ENCODE peak calls at places on chromosomes 12 and 14, in five cellular contexts. Z, U, A, R and F are unnamed samples.

GRCh38 chr12:78192979-78193378 is 362.3 kb downstream of the NAV3 start:
- DNase-seq in U (no peak), R (no peak), Z (no peak), A (no peak), F (no peak)

GRCh38 chr14:54440037-54440436 is 1.1 kb downstream of the CNIH1 start:
- DNase-seq in R (no peak), Z (no peak), U (no peak), A (no peak), F (no peak)

GRCh38 chr14:33799705-33800269 is 151.1 kb downstream of the EGLN3 start:
- DNase-seq in R (no peak), Z (no peak), A (no peak), U (no peak), F (no peak)

GRCh38 chr12:131621701-131622421 is 89.0 kb upstream of the SFSWAP start:
- DNase-seq in U (peak), R (no peak), A (no peak), Z (no peak), F (no peak)

GRCh38 chr12:72296389-72296788 is 24.2 kb downstream of the TRHDE start:
- DNase-seq in U (no peak), A (no peak), R (peak), Z (no peak), F (no peak)

GRCh38 chr12:125070117-125070516 is 4.9 kb downstream of the AACS start:
- DNase-seq in U (peak), R (no peak), A (no peak), Z (no peak), F (no peak)

GRCh38 chr12:125065753-125066570 is 727 bp downstream of the AACS start:
- DNase-seq in Z (no peak), R (peak), A (no peak), U (no peak), F (peak)

GRCh38 chr14:104554608-104555401 is 24.8 kb upstream of the C14orf180 start:
- DNase-seq in Z (no peak), U (no peak), R (no peak), A (no peak), F (no peak)

GRCh38 chr12:90729741-90730140 is 225.2 kb downstream of the CCER1 start:
- DNase-seq in U (no peak), A (no peak), Z (no peak), R (no peak), F (no peak)

GRCh38 chr14:56144176-56144575 is 26.0 kb downstream of the PELI2 start:
- DNase-seq in U (no peak), R (no peak), Z (no peak), A (no peak), F (no peak)

GRCh38 chr14:83575301-83575700 is 1954.6 kb upstream of the FLRT2 start:
- DNase-seq in Z (no peak), R (no peak), A (no peak), U (no peak), F (no peak)

GRCh38 chr12:129911437-129912049 is 7.7 kb upstream of the TMEM132D start:
- DNase-seq in R (peak), U (peak), Z (no peak), A (no peak), F (peak)

GRCh38 chr14:20658246-20658645 is 16.8 kb upstream of the OR6S1 start:
- DNase-seq in U (no peak), Z (no peak), R (no peak), A (no peak), F (no peak)

GRCh38 chr14:48417715-48418500 is 742.5 kb upstream of the MDGA2 start:
- DNase-seq in A (no peak), R (no peak), Z (no peak), U (no peak), F (no peak)

GRCh38 chr12:51188359-51189051 is 15.6 kb upstream of the TFCP2 start:
- DNase-seq in Z (no peak), R (no peak), U (no peak), A (no peak), F (no peak)

GRCh38 chr12:6828671-6829531 is 694 bp downstream of the P3H3 start:
- DNase-seq in R (peak), A (no peak), U (no peak), Z (no peak), F (peak)

GRCh38 chr12:6684609-6685008 is 4.6 kb downstream of the ZNF384 start:
- DNase-seq in R (peak), U (no peak), Z (no peak), A (no peak), F (no peak)

GRCh38 chr14:27184371-27184901 is 586.6 kb upstream of the NOVA1 start:
- DNase-seq in R (no peak), U (no peak), A (no peak), Z (no peak), F (no peak)

GRCh38 chr12:84912191-84913142 is at the start of gene SLC6A15:
- DNase-seq in A (no peak), Z (peak), U (peak), R (no peak), F (peak)

GRCh38 chr12:27462151-27462694 is 15.7 kb downstream of the SMCO2 start:
- DNase-seq in A (no peak), Z (no peak), R (no peak), U (no peak), F (no peak)

GRCh38 chr14:29108908-29109307 is 342.3 kb downstream of the FOXG1 start:
- DNase-seq in R (no peak), U (no peak), Z (no peak), A (no peak), F (no peak)

GRCh38 chr12:50013361-50014147 is 11.7 kb downstream of the RACGAP1 start:
- DNase-seq in A (no peak), Z (no peak), U (peak), R (no peak), F (no peak)

GRCh38 chr14:55353686-55354467 is 57.8 kb downstream of the ATG14 start:
- DNase-seq in A (peak), Z (no peak), U (no peak), R (no peak), F (no peak)

GRCh38 chr12:32437095-32437515 is 37.7 kb downstream of the FGD4 start:
- DNase-seq in A (no peak), U (no peak), Z (no peak), R (peak), F (no peak)

GRCh38 chr12:123293178-123293760 is 21.6 kb upstream of the CDK2AP1 start:
- DNase-seq in Z (no peak), A (no peak), R (no peak), U (no peak), F (peak)

GRCh38 chr14:22622220-22622619 is 21.9 kb downstream of the OR6J1 start:
- DNase-seq in A (no peak), Z (no peak), R (no peak), U (no peak), F (no peak)

GRCh38 chr14:22131749-22132476 is 457.1 kb downstream of the DAD1 start:
- DNase-seq in Z (no peak), A (no peak), U (no peak), R (peak), F (no peak)

GRCh38 chr14:33676135-33676566 is 274.7 kb downstream of the EGLN3 start:
- DNase-seq in R (peak), A (no peak), U (peak), Z (no peak), F (peak)

GRCh38 chr14:104986487-104987164 is 1.0 kb downstream of the CLBA1 start:
- DNase-seq in R (no peak), A (no peak), Z (no peak), U (no peak), F (no peak)

GRCh38 chr14:33671556-33671955 is 279.3 kb downstream of the EGLN3 start:
- DNase-seq in R (no peak), U (no peak), A (no peak), Z (no peak), F (no peak)